ENCODE peak calls at places on chromosomes 3 and 15, in six cellular contexts. One of them, this sample, is unnamed. For H3K4me1, the result is how much of the 10 kb centered on the place peaks cover.

GRCh38 chr3:72234394-72234793 is 449.4 kb upstream of the PROK2 start:
- DNase-seq in thyroid gland: no peak
- DNase-seq in psoas muscle: peak
- DNase-seq in uterus: peak
- DNase-seq in OCI-LY7: no peak
- DNase-seq in lung: peak
- DNase-seq in this sample: no peak

GRCh38 chr3:48155122-48155521 is 33.1 kb downstream of the CDC25A start:
- DNase-seq in thyroid gland: peak
- DNase-seq in psoas muscle: no peak
- DNase-seq in uterus: no peak
- DNase-seq in OCI-LY7: peak
- DNase-seq in lung: no peak
- DNase-seq in this sample: no peak

GRCh38 chr3:65714138-65714537 is 324.6 kb downstream of the MAGI1 start:
- DNase-seq in thyroid gland: no peak
- DNase-seq in psoas muscle: no peak
- DNase-seq in uterus: no peak
- DNase-seq in OCI-LY7: no peak
- DNase-seq in lung: no peak
- DNase-seq in this sample: no peak

GRCh38 chr3:127787966-127788365 is 34.3 kb downstream of the MGLL start:
- DNase-seq in thyroid gland: no peak
- DNase-seq in psoas muscle: no peak
- DNase-seq in uterus: no peak
- DNase-seq in OCI-LY7: no peak
- DNase-seq in lung: no peak
- DNase-seq in this sample: no peak

GRCh38 chr3:135895106-135895733 is 70.3 kb upstream of the PPP2R3A start:
- DNase-seq in thyroid gland: peak
- DNase-seq in psoas muscle: peak
- DNase-seq in uterus: peak
- DNase-seq in OCI-LY7: peak
- DNase-seq in lung: peak
- DNase-seq in this sample: no peak

GRCh38 chr3:118636841-118637240 is 397.8 kb downstream of the IGSF11 start:
- DNase-seq in thyroid gland: no peak
- DNase-seq in psoas muscle: no peak
- DNase-seq in uterus: no peak
- DNase-seq in OCI-LY7: no peak
- DNase-seq in lung: no peak
- DNase-seq in this sample: no peak

GRCh38 chr3:156334841-156335545 is 214.6 kb downstream of the KCNAB1 start:
- DNase-seq in thyroid gland: no peak
- DNase-seq in psoas muscle: no peak
- DNase-seq in uterus: no peak
- DNase-seq in OCI-LY7: no peak
- DNase-seq in lung: no peak
- DNase-seq in this sample: no peak

GRCh38 chr3:126180477-126181397 is at the start of gene ALDH1L1:
- DNase-seq in thyroid gland: peak
- DNase-seq in psoas muscle: peak
- DNase-seq in uterus: peak
- DNase-seq in OCI-LY7: no peak
- DNase-seq in lung: peak
- DNase-seq in this sample: peak

GRCh38 chr3:72678892-72679291 is 169.4 kb downstream of the SHQ1 start:
- DNase-seq in thyroid gland: no peak
- DNase-seq in psoas muscle: no peak
- DNase-seq in uterus: no peak
- DNase-seq in OCI-LY7: no peak
- DNase-seq in lung: no peak
- DNase-seq in this sample: no peak

GRCh38 chr3:69791111-69791510 is 51.8 kb downstream of the MITF start:
- DNase-seq in thyroid gland: peak
- DNase-seq in psoas muscle: peak
- DNase-seq in uterus: peak
- DNase-seq in OCI-LY7: no peak
- DNase-seq in lung: peak
- DNase-seq in this sample: peak

GRCh38 chr3:50292924-50293801 is 934 bp upstream of the IFRD2 start:
- DNase-seq in thyroid gland: no peak
- DNase-seq in psoas muscle: no peak
- DNase-seq in uterus: peak
- DNase-seq in OCI-LY7: peak
- DNase-seq in lung: no peak
- DNase-seq in this sample: no peak

GRCh38 chr3:122271246-122271898 is 53.7 kb upstream of the CSTA start:
- DNase-seq in thyroid gland: no peak
- DNase-seq in psoas muscle: no peak
- DNase-seq in uterus: no peak
- DNase-seq in OCI-LY7: no peak
- DNase-seq in lung: no peak
- DNase-seq in this sample: no peak

GRCh38 chr3:64508140-64508539 is 179.7 kb downstream of the ADAMTS9 start:
- DNase-seq in thyroid gland: no peak
- DNase-seq in psoas muscle: no peak
- DNase-seq in uterus: no peak
- DNase-seq in OCI-LY7: no peak
- DNase-seq in lung: no peak
- DNase-seq in this sample: no peak

GRCh38 chr3:120780977-120781376 is 38.4 kb downstream of the GTF2E1 start:
- DNase-seq in thyroid gland: no peak
- DNase-seq in psoas muscle: peak
- DNase-seq in uterus: no peak
- DNase-seq in OCI-LY7: no peak
- DNase-seq in lung: no peak
- DNase-seq in this sample: no peak

GRCh38 chr3:138850151-138850550 is 15.4 kb upstream of the PIK3CB start:
- DNase-seq in thyroid gland: peak
- DNase-seq in psoas muscle: no peak
- DNase-seq in uterus: no peak
- DNase-seq in OCI-LY7: no peak
- DNase-seq in lung: no peak
- DNase-seq in this sample: no peak

GRCh38 chr15:81484076-81484475 is 110.1 kb upstream of the TMC3 start:
- DNase-seq in thyroid gland: no peak
- DNase-seq in psoas muscle: no peak
- DNase-seq in uterus: no peak
- DNase-seq in OCI-LY7: no peak
- DNase-seq in lung: no peak
- DNase-seq in this sample: no peak

GRCh38 chr3:58536501-58537411 is at the start of gene ACOX2:
- DNase-seq in thyroid gland: peak
- DNase-seq in psoas muscle: peak
- DNase-seq in uterus: peak
- DNase-seq in OCI-LY7: no peak
- DNase-seq in lung: peak
- DNase-seq in this sample: no peak

GRCh38 chr3:46184469-46184868 is 23.6 kb downstream of the CCR1 start:
- DNase-seq in thyroid gland: no peak
- DNase-seq in psoas muscle: no peak
- DNase-seq in uterus: no peak
- DNase-seq in OCI-LY7: no peak
- DNase-seq in lung: no peak
- DNase-seq in this sample: no peak

GRCh38 chr3:43624619-43625305 is 3.0 kb upstream of the ANO10 start:
- DNase-seq in thyroid gland: no peak
- DNase-seq in psoas muscle: no peak
- DNase-seq in uterus: no peak
- DNase-seq in OCI-LY7: no peak
- DNase-seq in lung: no peak
- DNase-seq in this sample: no peak

GRCh38 chr3:46089237-46090011 is 62.1 kb upstream of the XCR1 start:
- DNase-seq in thyroid gland: peak
- DNase-seq in psoas muscle: peak
- DNase-seq in uterus: no peak
- DNase-seq in OCI-LY7: no peak
- DNase-seq in lung: peak
- DNase-seq in this sample: peak

GRCh38 chr3:113310960-113311359 is 99.6 kb downstream of the BOC start:
- DNase-seq in thyroid gland: no peak
- DNase-seq in psoas muscle: no peak
- DNase-seq in uterus: no peak
- DNase-seq in OCI-LY7: no peak
- DNase-seq in lung: no peak
- DNase-seq in this sample: no peak

GRCh38 chr15:95887666-95888480 is 442.6 kb upstream of the NR2F2 start:
- DNase-seq in thyroid gland: no peak
- DNase-seq in psoas muscle: no peak
- DNase-seq in uterus: no peak
- DNase-seq in OCI-LY7: no peak
- DNase-seq in lung: no peak
- DNase-seq in this sample: no peak

GRCh38 chr15:42409011-42409410 is 49.7 kb downstream of the CAPN3 start:
- DNase-seq in thyroid gland: no peak
- DNase-seq in psoas muscle: no peak
- DNase-seq in uterus: no peak
- DNase-seq in OCI-LY7: no peak
- DNase-seq in lung: no peak
- DNase-seq in this sample: no peak

GRCh38 chr3:159821737-159822136 is 166.9 kb upstream of the IL12A start:
- DNase-seq in thyroid gland: no peak
- DNase-seq in psoas muscle: no peak
- DNase-seq in uterus: no peak
- DNase-seq in OCI-LY7: no peak
- DNase-seq in lung: no peak
- DNase-seq in this sample: no peak

GRCh38 chr15:79329186-79329611 is 18.3 kb downstream of the TMED3 start:
- DNase-seq in thyroid gland: no peak
- DNase-seq in psoas muscle: no peak
- DNase-seq in uterus: no peak
- DNase-seq in OCI-LY7: no peak
- DNase-seq in lung: no peak
- DNase-seq in this sample: no peak

DNA sequence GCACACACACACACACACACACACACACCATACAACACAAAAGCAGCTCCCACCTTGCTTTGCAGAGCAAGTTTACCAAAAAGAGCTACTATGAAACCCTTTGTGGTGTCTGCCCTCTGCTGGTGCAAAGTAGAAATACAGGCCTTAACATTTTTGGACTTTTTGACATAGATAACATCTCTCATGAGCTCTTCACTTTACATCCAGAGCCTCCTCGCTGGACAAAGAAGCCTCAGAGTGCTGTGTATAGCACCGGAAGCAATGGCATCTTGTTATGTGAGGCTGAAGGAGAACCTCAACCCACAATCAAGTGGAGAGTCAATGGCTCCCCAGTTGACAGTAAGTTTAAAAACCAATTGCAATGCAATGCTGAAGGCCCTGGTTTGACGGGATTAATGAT is 157.9 kb downstream of the CHL1 start:
- DNase-seq in thyroid gland: no peak
- DNase-seq in psoas muscle: no peak
- DNase-seq in uterus: peak
- DNase-seq in OCI-LY7: peak
- DNase-seq in lung: peak
- DNase-seq in this sample: no peak
- TF ChIP-seq CTCF in thyroid gland: peak
- TF ChIP-seq CTCF in psoas muscle: peak
- TF ChIP-seq CTCF in uterus: peak
- TF ChIP-seq CTCF in OCI-LY7: peak
- TF ChIP-seq CTCF in lung: peak
- TF ChIP-seq CTCF in this sample: peak

GRCh38 chr15:98728107-98728810 is 79.9 kb downstream of the IGF1R start:
- DNase-seq in thyroid gland: peak
- DNase-seq in psoas muscle: no peak
- DNase-seq in uterus: peak
- DNase-seq in OCI-LY7: no peak
- DNase-seq in lung: no peak
- DNase-seq in this sample: no peak
- H3K4me1 ChIP-seq in thyroid gland: under half
- H3K4me1 ChIP-seq in psoas muscle: half or more
- H3K4me1 ChIP-seq in uterus: under half
- H3K4me1 ChIP-seq in OCI-LY7: under half
- H3K4me1 ChIP-seq in lung: under half
- H3K4me1 ChIP-seq in this sample: half or more

GRCh38 chr15:45376300-45376928 is 1.9 kb downstream of the GATM start:
- DNase-seq in thyroid gland: no peak
- DNase-seq in psoas muscle: no peak
- DNase-seq in uterus: no peak
- DNase-seq in OCI-LY7: no peak
- DNase-seq in lung: no peak
- DNase-seq in this sample: no peak

GRCh38 chr15:45378913-45379262 is 544 bp upstream of the GATM start:
- DNase-seq in thyroid gland: no peak
- DNase-seq in psoas muscle: no peak
- DNase-seq in uterus: no peak
- DNase-seq in OCI-LY7: no peak
- DNase-seq in lung: no peak
- DNase-seq in this sample: no peak

GRCh38 chr15:45377630-45378148 is 655 bp downstream of the GATM start:
- DNase-seq in thyroid gland: peak
- DNase-seq in psoas muscle: peak
- DNase-seq in uterus: peak
- DNase-seq in OCI-LY7: no peak
- DNase-seq in lung: no peak
- DNase-seq in this sample: peak

GRCh38 chr15:45376967-45377629 is 1.2 kb downstream of the GATM start:
- DNase-seq in thyroid gland: no peak
- DNase-seq in psoas muscle: no peak
- DNase-seq in uterus: no peak
- DNase-seq in OCI-LY7: no peak
- DNase-seq in lung: no peak
- DNase-seq in this sample: no peak

DNA sequence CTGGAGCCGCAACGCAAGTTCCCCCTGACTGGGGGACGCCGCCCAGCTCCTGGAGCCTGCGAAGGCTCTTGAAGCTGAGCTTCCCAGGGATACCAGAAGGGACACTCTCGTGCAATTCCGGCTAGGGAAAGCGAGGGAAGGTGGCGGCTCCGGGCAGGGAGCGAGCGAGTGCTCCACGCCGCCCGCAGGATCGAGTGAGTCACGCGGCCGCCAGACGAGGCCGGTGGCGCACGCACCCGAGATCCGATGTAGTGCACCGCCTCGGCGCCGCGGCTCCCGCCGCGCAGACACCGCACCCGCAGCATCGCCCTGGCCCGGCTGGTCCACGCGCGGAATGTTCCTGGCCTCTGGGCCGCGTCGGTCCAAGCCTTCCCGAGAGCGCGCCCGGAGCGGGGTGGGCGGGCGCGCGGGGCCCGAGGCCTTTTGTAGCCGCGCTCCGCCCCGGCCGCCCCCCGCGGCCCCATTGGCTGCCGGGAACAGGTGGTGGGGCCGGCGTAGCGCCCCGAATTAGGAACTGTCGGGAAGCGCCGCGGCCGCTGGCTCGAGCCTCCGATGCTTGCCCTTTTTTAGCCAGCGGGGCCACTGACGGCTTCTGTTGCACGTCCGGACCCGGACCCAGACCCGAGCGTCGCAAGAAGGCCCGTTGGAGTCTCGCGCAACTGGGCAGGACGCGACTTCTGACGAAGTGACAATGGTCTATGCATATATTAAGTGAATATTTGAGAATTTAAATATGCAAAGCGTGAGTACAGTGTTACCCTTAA is at the start of gene GATM:
- DNase-seq in thyroid gland: peak
- DNase-seq in psoas muscle: peak
- DNase-seq in uterus: peak
- DNase-seq in OCI-LY7: no peak
- DNase-seq in lung: peak
- DNase-seq in this sample: peak
- TF ChIP-seq CTCF in thyroid gland: peak
- TF ChIP-seq CTCF in psoas muscle: peak
- TF ChIP-seq CTCF in uterus: no peak
- TF ChIP-seq CTCF in OCI-LY7: peak
- TF ChIP-seq CTCF in lung: peak
- TF ChIP-seq CTCF in this sample: peak

GRCh38 chr3:143099690-143100089 is 19.9 kb upstream of the CHST2 start:
- DNase-seq in thyroid gland: no peak
- DNase-seq in psoas muscle: no peak
- DNase-seq in uterus: no peak
- DNase-seq in OCI-LY7: no peak
- DNase-seq in lung: no peak
- DNase-seq in this sample: no peak
- H3K4me1 ChIP-seq in thyroid gland: under half
- H3K4me1 ChIP-seq in psoas muscle: under half
- H3K4me1 ChIP-seq in uterus: under half
- H3K4me1 ChIP-seq in OCI-LY7: under half
- H3K4me1 ChIP-seq in lung: under half
- H3K4me1 ChIP-seq in this sample: under half